ENCODE peak calls at places on chromosome 21, in eight cellular contexts. One of them, this sample, is unnamed.

GRCh38 chr21:32090961-32091360 is 187.9 kb downstream of the MIS18A start:
- DNase-seq in uterus: no peak
- DNase-seq in AG09309: no peak
- DNase-seq in tibial nerve: no peak
- DNase-seq in fibroblast of pulmonary artery: no peak
- DNase-seq in GM06990: no peak
- DNase-seq in WTC11: no peak
- DNase-seq in right atrium auricular region: no peak
- DNase-seq in this sample: no peak

GRCh38 chr21:15005391-15005790 is 59.4 kb downstream of the NRIP1 start:
- DNase-seq in uterus: peak; percentile 26
- DNase-seq in AG09309: no peak
- DNase-seq in tibial nerve: no peak
- DNase-seq in fibroblast of pulmonary artery: no peak
- DNase-seq in GM06990: no peak
- DNase-seq in WTC11: peak; percentile 72
- DNase-seq in right atrium auricular region: no peak
- DNase-seq in this sample: no peak

GRCh38 chr21:28761709-28762356 is 230.8 kb downstream of the LTN1 start:
- DNase-seq in uterus: no peak
- DNase-seq in AG09309: peak; percentile 72
- DNase-seq in tibial nerve: no peak
- DNase-seq in fibroblast of pulmonary artery: no peak
- DNase-seq in GM06990: no peak
- DNase-seq in WTC11: no peak
- DNase-seq in right atrium auricular region: no peak
- DNase-seq in this sample: no peak

GRCh38 chr21:15978158-15978805 is 248.5 kb downstream of the USP25 start:
- DNase-seq in uterus: no peak
- DNase-seq in AG09309: peak; percentile 37
- DNase-seq in tibial nerve: no peak
- DNase-seq in fibroblast of pulmonary artery: peak; percentile 28
- DNase-seq in GM06990: no peak
- DNase-seq in WTC11: no peak
- DNase-seq in right atrium auricular region: no peak
- DNase-seq in this sample: no peak

GRCh38 chr21:32516729-32517649 is 68.3 kb downstream of the TCP10L start:
- DNase-seq in uterus: peak; percentile 41
- DNase-seq in AG09309: peak; percentile 90
- DNase-seq in tibial nerve: no peak
- DNase-seq in fibroblast of pulmonary artery: peak; percentile 99
- DNase-seq in GM06990: no peak
- DNase-seq in WTC11: no peak
- DNase-seq in right atrium auricular region: peak; percentile 81
- DNase-seq in this sample: no peak

GRCh38 chr21:32771134-32771523 is 426 bp downstream of the PAXBP1 start:
- DNase-seq in uterus: peak; percentile 43
- DNase-seq in AG09309: no peak
- DNase-seq in tibial nerve: peak; percentile 18
- DNase-seq in fibroblast of pulmonary artery: peak; percentile 62
- DNase-seq in GM06990: no peak
- DNase-seq in WTC11: peak; percentile 61
- DNase-seq in right atrium auricular region: peak; percentile 64
- DNase-seq in this sample: peak; percentile 77

GRCh38 chr21:46098303-46099141 is 610 bp downstream of the COL6A2 start:
- DNase-seq in uterus: peak; percentile 51
- DNase-seq in AG09309: no peak
- DNase-seq in tibial nerve: no peak
- DNase-seq in fibroblast of pulmonary artery: no peak
- DNase-seq in GM06990: no peak
- DNase-seq in WTC11: peak; percentile 45
- DNase-seq in right atrium auricular region: peak; percentile 57
- DNase-seq in this sample: peak; percentile 41

GRCh38 chr21:46121286-46122221 is 23.6 kb downstream of the COL6A2 start:
- DNase-seq in uterus: peak; percentile 17
- DNase-seq in AG09309: no peak
- DNase-seq in tibial nerve: peak; percentile 7
- DNase-seq in fibroblast of pulmonary artery: no peak
- DNase-seq in GM06990: no peak
- DNase-seq in WTC11: peak; percentile 7
- DNase-seq in right atrium auricular region: no peak
- DNase-seq in this sample: no peak

GRCh38 chr21:45818276-45818903 is 163.2 kb upstream of the COL6A1 start:
- DNase-seq in uterus: no peak
- DNase-seq in AG09309: peak; percentile 58
- DNase-seq in tibial nerve: no peak
- DNase-seq in fibroblast of pulmonary artery: peak; percentile 81
- DNase-seq in GM06990: no peak
- DNase-seq in WTC11: no peak
- DNase-seq in right atrium auricular region: peak; percentile 56
- DNase-seq in this sample: no peak

GRCh38 chr21:42768324-42769121 is 110.8 kb downstream of the WDR4 start:
- DNase-seq in uterus: no peak
- DNase-seq in AG09309: no peak
- DNase-seq in tibial nerve: no peak
- DNase-seq in fibroblast of pulmonary artery: no peak
- DNase-seq in GM06990: no peak
- DNase-seq in WTC11: no peak
- DNase-seq in right atrium auricular region: no peak
- DNase-seq in this sample: no peak
- TF ChIP-seq CTCF in uterus: no peak
- TF ChIP-seq CTCF in AG09309: no peak
- TF ChIP-seq CTCF in tibial nerve: no peak
- TF ChIP-seq CTCF in fibroblast of pulmonary artery: no peak
- TF ChIP-seq CTCF in GM06990: no peak
- TF ChIP-seq CTCF in WTC11: no peak
- TF ChIP-seq CTCF in right atrium auricular region: no peak
- TF ChIP-seq CTCF in this sample: no peak

GRCh38 chr21:43816611-43817071 is 27.3 kb downstream of the RRP1 start:
- DNase-seq in uterus: no peak
- DNase-seq in AG09309: no peak
- DNase-seq in tibial nerve: no peak
- DNase-seq in fibroblast of pulmonary artery: no peak
- DNase-seq in GM06990: no peak
- DNase-seq in WTC11: peak; percentile 41
- DNase-seq in right atrium auricular region: no peak
- DNase-seq in this sample: no peak
- TF ChIP-seq CTCF in uterus: no peak
- TF ChIP-seq CTCF in AG09309: no peak
- TF ChIP-seq CTCF in tibial nerve: no peak
- TF ChIP-seq CTCF in fibroblast of pulmonary artery: no peak
- TF ChIP-seq CTCF in GM06990: peak; percentile 22
- TF ChIP-seq CTCF in WTC11: no peak
- TF ChIP-seq CTCF in right atrium auricular region: no peak
- TF ChIP-seq CTCF in this sample: no peak

GRCh38 chr21:36125513-36126121 is 9.3 kb upstream of the CBR3 start:
- DNase-seq in uterus: peak; percentile 59
- DNase-seq in AG09309: no peak
- DNase-seq in tibial nerve: peak; percentile 41
- DNase-seq in fibroblast of pulmonary artery: peak; percentile 74
- DNase-seq in GM06990: no peak
- DNase-seq in WTC11: peak; percentile 67
- DNase-seq in right atrium auricular region: peak; percentile 67
- DNase-seq in this sample: peak; percentile 53

GRCh38 chr21:36126166-36126565 is 8.7 kb upstream of the CBR3 start:
- DNase-seq in uterus: no peak
- DNase-seq in AG09309: no peak
- DNase-seq in tibial nerve: no peak
- DNase-seq in fibroblast of pulmonary artery: no peak
- DNase-seq in GM06990: no peak
- DNase-seq in WTC11: no peak
- DNase-seq in right atrium auricular region: no peak
- DNase-seq in this sample: no peak

GRCh38 chr21:36120304-36120902 is 14.5 kb upstream of the CBR3 start:
- DNase-seq in uterus: no peak
- DNase-seq in AG09309: no peak
- DNase-seq in tibial nerve: no peak
- DNase-seq in fibroblast of pulmonary artery: no peak
- DNase-seq in GM06990: no peak
- DNase-seq in WTC11: no peak
- DNase-seq in right atrium auricular region: no peak
- DNase-seq in this sample: no peak

GRCh38 chr21:36124395-36124794 is 10.5 kb upstream of the CBR3 start:
- DNase-seq in uterus: no peak
- DNase-seq in AG09309: no peak
- DNase-seq in tibial nerve: no peak
- DNase-seq in fibroblast of pulmonary artery: no peak
- DNase-seq in GM06990: no peak
- DNase-seq in WTC11: no peak
- DNase-seq in right atrium auricular region: no peak
- DNase-seq in this sample: no peak

GRCh38 chr21:36122977-36123376 is 11.9 kb upstream of the CBR3 start:
- DNase-seq in uterus: no peak
- DNase-seq in AG09309: no peak
- DNase-seq in tibial nerve: no peak
- DNase-seq in fibroblast of pulmonary artery: no peak
- DNase-seq in GM06990: no peak
- DNase-seq in WTC11: no peak
- DNase-seq in right atrium auricular region: no peak
- DNase-seq in this sample: no peak
- TF ChIP-seq CTCF in uterus: peak; percentile 53
- TF ChIP-seq CTCF in AG09309: peak; percentile 39
- TF ChIP-seq CTCF in tibial nerve: no peak
- TF ChIP-seq CTCF in fibroblast of pulmonary artery: peak; percentile 47
- TF ChIP-seq CTCF in GM06990: peak; percentile 30
- TF ChIP-seq CTCF in WTC11: no peak
- TF ChIP-seq CTCF in right atrium auricular region: peak; percentile 28
- TF ChIP-seq CTCF in this sample: no peak

GRCh38 chr21:42164064-42164789 is 54.7 kb upstream of the ABCG1 start:
- DNase-seq in uterus: no peak
- DNase-seq in AG09309: no peak
- DNase-seq in tibial nerve: peak; percentile 42
- DNase-seq in fibroblast of pulmonary artery: peak; percentile 47
- DNase-seq in GM06990: no peak
- DNase-seq in WTC11: peak; percentile 57
- DNase-seq in right atrium auricular region: no peak
- DNase-seq in this sample: peak; percentile 81
- TF ChIP-seq CTCF in uterus: peak; percentile 8
- TF ChIP-seq CTCF in AG09309: peak; percentile 18
- TF ChIP-seq CTCF in tibial nerve: peak; percentile 42
- TF ChIP-seq CTCF in fibroblast of pulmonary artery: peak; percentile 47
- TF ChIP-seq CTCF in GM06990: peak; percentile 74
- TF ChIP-seq CTCF in WTC11: no peak
- TF ChIP-seq CTCF in right atrium auricular region: peak; percentile 29
- TF ChIP-seq CTCF in this sample: peak; percentile 76

This sample was measured in GM13976.